ENCODE peak calls at places on chromosomes 1 and 21, in seven cellular contexts. X, F, Y, P, S, R and C are unnamed samples. For H3K36me3 and H3K27me3, the result is how much of the 10 kb centered on the place peaks cover.

GRCh38 chr1:109398343-109399225 is 866 bp upstream of the SORT1 start:
- DNase-seq in Y (no peak), X (peak), R (no peak), S (no peak), F (no peak), P (no peak), C (no peak)

GRCh38 chr1:198499588-198499987 is 40.9 kb downstream of the ATP6V1G3 start:
- DNase-seq in R (no peak), X (no peak), Y (no peak), S (no peak), F (peak), P (no peak), C (no peak)

GRCh38 chr1:247373721-247374141 is 42.1 kb upstream of the ZNF496 start:
- DNase-seq in R (peak), Y (no peak), X (no peak), S (peak), P (peak), F (peak), C (peak)

GRCh38 chr1:214920337-214920736 is 162.2 kb upstream of the KCNK2 start:
- DNase-seq in S (no peak), F (no peak), R (no peak), P (no peak), Y (no peak), X (no peak), C (no peak)

GRCh38 chr21:39444406-39445145 is 1.0 kb downstream of the LCA5L start:
- DNase-seq in F (peak), X (peak), R (no peak), P (no peak), S (no peak), Y (no peak), C (no peak)

GRCh38 chr1:246383217-246383616 is 123.9 kb downstream of the SMYD3 start:
- DNase-seq in F (no peak), S (no peak), Y (no peak), P (no peak), R (no peak), X (no peak), C (no peak)

GRCh38 chr1:169452921-169453320 is 25.6 kb upstream of the CCDC181 start:
- DNase-seq in R (no peak), S (no peak), F (no peak), P (no peak), X (no peak), Y (no peak), C (no peak)

GRCh38 chr1:186595969-186596368 is 84.3 kb downstream of the PTGS2 start:
- DNase-seq in P (no peak), S (no peak), X (no peak), R (no peak), F (no peak), Y (no peak), C (no peak)

GRCh38 chr1:98002288-98002687 is 81.5 kb upstream of the DPYD start:
- DNase-seq in Y (no peak), R (no peak), S (no peak), X (no peak), F (no peak), P (no peak), C (peak)

DNA sequence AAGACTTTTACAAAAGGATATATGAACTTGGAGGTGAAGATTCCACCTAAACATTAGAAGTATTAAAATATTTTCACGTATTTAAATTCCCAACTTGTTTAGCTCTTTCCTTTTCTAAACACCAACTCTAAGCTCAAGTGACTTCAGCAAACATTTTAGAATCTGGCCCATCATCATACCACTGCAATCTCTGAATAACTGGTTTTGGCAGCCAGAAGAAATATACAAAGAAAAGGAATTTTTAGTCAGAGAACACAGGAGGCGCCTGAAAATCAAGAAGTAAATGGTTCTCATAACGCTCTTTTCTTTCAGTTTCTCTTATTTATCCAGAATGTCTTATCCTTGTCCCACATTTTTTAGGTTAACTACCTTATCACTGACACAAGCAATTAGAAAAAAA is 10.4 kb downstream of the TAF1A start:
- DNase-seq in P (no peak), F (no peak), X (no peak), S (no peak), Y (no peak), R (no peak), C (no peak)
- H3K36me3 ChIP-seq in P (under half), F (under half), X (half or more), S (under half), Y (under half), R (under half), C (under half)

GRCh38 chr1:28309702-28310101 is 19.1 kb upstream of the MED18 start:
- DNase-seq in F (no peak), R (no peak), X (no peak), Y (no peak), S (no peak), P (no peak), C (no peak)

GRCh38 chr1:28308750-28309149 is 20.1 kb upstream of the MED18 start:
- DNase-seq in Y (no peak), R (no peak), P (no peak), F (no peak), X (no peak), S (no peak), C (no peak)

GRCh38 chr1:28301368-28302174 is 27.3 kb upstream of the MED18 start:
- DNase-seq in F (peak), Y (no peak), P (no peak), S (no peak), X (peak), R (no peak), C (no peak)

GRCh38 chr1:28302247-28302646 is 26.6 kb upstream of the MED18 start:
- DNase-seq in X (no peak), S (no peak), R (no peak), F (no peak), Y (no peak), P (no peak), C (no peak)

GRCh38 chr1:28306550-28306949 is 22.3 kb upstream of the MED18 start:
- DNase-seq in F (no peak), S (no peak), X (no peak), R (no peak), P (no peak), Y (no peak), C (no peak)
- H3K4me3 ChIP-seq in F (no peak), S (no peak), X (no peak), R (no peak), P (no peak), Y (no peak), C (no peak)

DNA sequence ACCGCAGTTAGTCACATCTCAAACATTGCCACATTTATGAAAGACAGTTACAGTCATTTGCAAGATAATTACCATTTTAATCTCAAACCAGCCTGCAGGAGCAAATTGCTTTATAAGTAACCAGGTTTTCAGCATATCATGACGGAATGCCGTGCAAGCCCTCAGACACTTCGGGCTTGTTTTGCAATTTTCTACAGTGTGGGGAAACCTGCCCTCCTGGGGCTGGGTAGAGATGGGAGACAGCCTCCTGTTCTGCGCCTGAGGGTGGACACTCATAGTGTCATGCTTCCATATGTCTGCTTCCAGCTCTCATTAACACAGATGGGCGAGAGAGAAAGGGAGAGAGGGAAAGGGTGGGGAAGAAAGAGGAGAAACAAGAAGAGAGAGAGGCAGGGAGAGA is 563.8 kb downstream of the NPHP4 start:
- DNase-seq in R (no peak), S (no peak), F (no peak), X (no peak), P (no peak), Y (no peak), C (no peak)
- H3K27me3 ChIP-seq in R (under half), S (under half), F (under half), X (half or more), P (under half), Y (under half), C (under half)

GRCh38 chr1:30974536-30974935 is 66.0 kb upstream of the SDC3 start:
- DNase-seq in S (no peak), X (no peak), F (no peak), P (no peak), R (no peak), Y (no peak), C (peak)

GRCh38 chr1:30975217-30975616 is 66.7 kb upstream of the SDC3 start:
- DNase-seq in Y (no peak), R (no peak), S (no peak), P (no peak), F (no peak), X (no peak), C (no peak)

GRCh38 chr1:30977511-30977910 is 69.0 kb upstream of the SDC3 start:
- DNase-seq in R (no peak), S (no peak), X (no peak), P (no peak), F (no peak), Y (no peak), C (no peak)

GRCh38 chr1:30977105-30977504 is 68.5 kb upstream of the SDC3 start:
- DNase-seq in S (no peak), P (no peak), X (peak), Y (no peak), R (no peak), F (peak), C (no peak)

GRCh38 chr1:30976143-30976542 is 67.6 kb upstream of the SDC3 start:
- DNase-seq in X (no peak), R (no peak), F (peak), S (no peak), Y (no peak), P (no peak), C (no peak)
- H3K36me3 ChIP-seq in X (half or more), R (under half), F (under half), S (under half), Y (under half), P (under half), C (under half)

DNA sequence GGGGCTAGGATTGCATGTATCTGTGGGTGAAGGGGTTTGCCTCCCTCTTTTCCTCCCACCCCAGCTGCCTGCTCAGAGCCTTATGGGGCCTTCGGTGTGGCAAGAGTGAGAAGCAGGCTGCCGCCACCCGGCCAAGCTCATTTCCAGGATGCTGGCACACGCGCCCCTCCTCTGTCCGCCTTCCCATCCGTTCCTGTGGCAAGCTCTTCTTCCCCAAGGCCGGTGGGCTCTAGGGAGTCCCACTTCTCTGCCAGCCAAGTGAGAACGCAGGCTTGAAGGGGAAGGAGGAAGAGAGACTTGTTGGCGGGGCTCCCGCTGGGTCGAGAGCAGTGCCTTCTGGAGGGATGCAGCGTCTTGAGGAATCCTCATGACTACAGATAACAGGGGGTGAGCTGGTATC is 40.4 kb upstream of the FOXO6 start:
- DNase-seq in Y (no peak), X (no peak), F (no peak), S (no peak), P (no peak), R (no peak), C (peak)
- H3K4me3 ChIP-seq in Y (no peak), X (no peak), F (no peak), S (no peak), P (no peak), R (no peak), C (no peak)

GRCh38 chr1:47226121-47226977 is 5.7 kb downstream of the TAL1 start:
- DNase-seq in F (no peak), R (no peak), X (no peak), S (no peak), P (no peak), Y (no peak), C (peak)

GRCh38 chr1:47225430-47226100 is 6.5 kb downstream of the TAL1 start:
- DNase-seq in X (no peak), F (no peak), R (no peak), S (no peak), Y (no peak), P (peak), C (peak)

GRCh38 chr1:47229031-47229831 is 2.8 kb downstream of the TAL1 start:
- DNase-seq in P (no peak), Y (no peak), F (no peak), R (no peak), X (no peak), S (no peak), C (peak)

GRCh38 chr1:47228644-47229030 is 3.4 kb downstream of the TAL1 start:
- DNase-seq in R (no peak), S (no peak), F (no peak), P (peak), Y (no peak), X (no peak), C (no peak)

GRCh38 chr1:47227370-47228232 is 4.4 kb downstream of the TAL1 start:
- DNase-seq in S (no peak), P (no peak), F (no peak), X (no peak), Y (no peak), R (no peak), C (no peak)
- H3K27me3 ChIP-seq in S (half or more), P (under half), F (half or more), X (half or more), Y (under half), R (half or more), C (half or more)

GRCh38 chr1:61293197-61293596 is 210.8 kb downstream of the NFIA start:
- DNase-seq in X (peak), F (no peak), Y (no peak), R (no peak), P (no peak), S (no peak), C (no peak)

GRCh38 chr1:61293986-61294504 is 211.7 kb downstream of the NFIA start:
- DNase-seq in S (no peak), X (peak), P (no peak), F (no peak), R (no peak), Y (no peak), C (no peak)

GRCh38 chr1:61294828-61295428 is 212.6 kb downstream of the NFIA start:
- DNase-seq in Y (no peak), S (no peak), R (no peak), X (no peak), P (no peak), F (no peak), C (no peak)

GRCh38 chr1:61297887-61298286 is 215.5 kb downstream of the NFIA start:
- DNase-seq in P (no peak), Y (no peak), S (no peak), F (no peak), X (no peak), R (no peak), C (no peak)

GRCh38 chr1:61295818-61296537 is 213.6 kb downstream of the NFIA start:
- DNase-seq in P (no peak), X (no peak), S (no peak), Y (no peak), R (no peak), F (no peak), C (no peak)
- H3K36me3 ChIP-seq in P (under half), X (under half), S (under half), Y (under half), R (under half), F (under half), C (under half)

DNA sequence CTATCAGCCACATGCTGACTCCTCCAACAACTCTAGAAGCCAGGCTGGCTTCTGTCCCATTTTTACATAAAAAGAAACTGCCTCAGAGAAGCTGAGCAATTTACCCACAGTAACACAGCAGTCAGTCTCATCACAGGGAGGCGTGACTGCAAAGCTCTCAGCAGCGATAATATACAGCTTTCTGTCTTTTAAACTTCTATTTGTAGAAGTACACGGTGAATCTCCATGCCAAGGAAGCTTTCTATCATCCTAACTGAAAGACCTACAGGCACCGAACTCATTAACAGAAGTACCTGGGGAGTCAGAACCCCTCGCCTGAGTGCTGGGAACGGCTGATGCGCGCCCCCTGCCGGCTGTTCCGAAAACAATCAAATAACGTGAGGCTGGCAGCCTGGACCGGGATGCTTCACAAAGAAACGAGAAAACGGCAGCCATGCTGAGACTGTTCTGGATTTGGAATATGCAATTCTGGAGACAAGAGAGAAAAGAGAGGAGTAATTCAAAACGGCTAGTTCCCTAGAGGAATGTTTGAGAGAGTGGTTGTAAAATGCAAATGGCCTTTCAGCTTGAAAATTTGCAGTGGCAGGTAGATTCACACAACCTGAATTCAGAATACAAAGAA is 43.5 kb upstream of the RAB4A start:
- DNase-seq in F (peak), P (peak), Y (peak), S (peak), R (peak), X (peak), C (peak)
- H3K4me3 ChIP-seq in F (no peak), P (no peak), Y (no peak), S (no peak), R (no peak), X (no peak), C (no peak)

DNA sequence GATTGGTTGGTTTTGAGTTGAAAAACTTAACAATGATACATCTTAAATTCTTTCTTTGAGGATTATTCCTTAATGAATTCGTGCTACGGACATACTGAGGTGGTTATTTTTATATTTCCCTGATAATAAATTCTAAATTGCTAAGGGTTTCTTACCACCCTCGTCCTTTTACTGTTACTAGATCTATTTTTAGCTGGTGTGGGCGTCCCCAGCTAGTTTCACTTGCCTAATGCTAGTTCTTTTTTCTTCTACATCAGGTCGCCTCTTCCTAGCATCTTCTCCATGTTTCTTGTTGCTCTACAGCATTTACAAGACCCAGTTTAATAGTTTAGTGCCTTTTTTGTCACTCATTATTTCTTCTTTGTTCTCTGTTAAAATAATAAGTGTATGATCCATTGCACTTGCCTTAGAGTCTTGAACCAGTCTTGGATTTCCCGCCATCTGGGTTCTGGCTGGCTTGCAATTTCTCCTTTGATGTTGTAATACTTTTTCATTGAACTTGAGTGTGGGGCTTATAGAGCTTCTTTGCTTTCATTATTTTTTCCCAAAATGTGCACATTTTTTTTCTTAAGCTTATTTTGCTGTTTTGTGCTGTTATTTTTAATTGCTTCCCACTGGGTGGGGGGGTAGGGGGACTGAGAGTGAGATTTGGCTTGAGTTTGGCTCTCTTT is 677 bp upstream of the HSD11B1 start:
- DNase-seq in S (no peak), F (no peak), Y (no peak), P (no peak), X (no peak), R (no peak), C (no peak)
- H3K27me3 ChIP-seq in S (under half), F (under half), Y (under half), P (under half), X (under half), R (under half), C (under half)

DNA sequence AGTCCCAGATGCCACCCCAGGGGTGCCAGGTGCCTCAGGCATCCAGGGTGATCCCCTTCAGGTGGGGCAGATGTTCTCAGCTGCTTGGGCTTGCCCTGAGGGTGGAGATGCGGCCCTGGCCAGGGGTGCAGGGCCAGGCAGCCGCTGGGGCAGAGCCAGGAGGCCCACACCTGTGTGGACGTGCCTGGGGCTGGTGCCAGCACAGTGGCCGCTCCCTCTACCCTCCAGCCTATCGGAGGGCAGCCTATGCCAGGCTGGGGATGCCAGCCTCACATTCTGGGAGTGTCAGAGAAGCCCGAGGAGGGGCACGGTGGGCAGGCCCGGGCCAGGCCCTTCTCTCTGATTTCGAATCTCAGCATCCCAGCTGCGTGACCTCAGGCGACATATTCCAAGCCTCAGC is 96.5 kb upstream of the WNT4 start:
- DNase-seq in P (no peak), F (no peak), S (peak), R (no peak), Y (no peak), X (no peak), C (no peak)
- H3K36me3 ChIP-seq in P (under half), F (under half), S (under half), R (under half), Y (under half), X (under half), C (under half)